ENCODE peak calls at places on chromosome 18, in eight cellular contexts. One of them, this sample, is unnamed.

GRCh38 chr18:9861933-9862332 is 23.8 kb upstream of the TXNDC2 start:
- ATAC-seq in left colon: no peak
- ATAC-seq in Right ventricle myocardium superior: no peak
- ATAC-seq in CD8-positive, alpha-beta T cell: no peak
- ATAC-seq in HCT116: no peak
- ATAC-seq in effector memory CD8-positive, alpha-beta T cell: no peak
- ATAC-seq in GM12878: peak
- ATAC-seq in natural killer cell: no peak
- ATAC-seq in this sample: no peak

GRCh38 chr18:23618862-23619387 is 32.6 kb upstream of the NPC1 start:
- ATAC-seq in left colon: peak
- ATAC-seq in GM12878: peak
- ATAC-seq in CD8-positive, alpha-beta T cell: no peak
- ATAC-seq in HCT116: no peak
- ATAC-seq in natural killer cell: peak
- ATAC-seq in Right ventricle myocardium superior: peak
- ATAC-seq in effector memory CD8-positive, alpha-beta T cell: peak
- ATAC-seq in this sample: peak

GRCh38 chr18:10518595-10519273 is 7.1 kb upstream of the NAPG start:
- ATAC-seq in GM12878: peak
- ATAC-seq in Right ventricle myocardium superior: peak
- ATAC-seq in left colon: no peak
- ATAC-seq in effector memory CD8-positive, alpha-beta T cell: no peak
- ATAC-seq in HCT116: no peak
- ATAC-seq in natural killer cell: no peak
- ATAC-seq in CD8-positive, alpha-beta T cell: no peak
- ATAC-seq in this sample: no peak

GRCh38 chr18:58520964-58521363 is 107.9 kb downstream of the ALPK2 start:
- ATAC-seq in Right ventricle myocardium superior: no peak
- ATAC-seq in GM12878: peak
- ATAC-seq in CD8-positive, alpha-beta T cell: no peak
- ATAC-seq in effector memory CD8-positive, alpha-beta T cell: no peak
- ATAC-seq in HCT116: no peak
- ATAC-seq in natural killer cell: no peak
- ATAC-seq in left colon: no peak
- ATAC-seq in this sample: peak

GRCh38 chr18:58993260-58993659 is 128.6 kb downstream of the ZNF532 start:
- ATAC-seq in effector memory CD8-positive, alpha-beta T cell: no peak
- ATAC-seq in natural killer cell: no peak
- ATAC-seq in left colon: no peak
- ATAC-seq in CD8-positive, alpha-beta T cell: no peak
- ATAC-seq in HCT116: no peak
- ATAC-seq in Right ventricle myocardium superior: no peak
- ATAC-seq in GM12878: no peak
- ATAC-seq in this sample: no peak

GRCh38 chr18:73848656-73849055 is 299.0 kb downstream of the FBXO15 start:
- ATAC-seq in CD8-positive, alpha-beta T cell: no peak
- ATAC-seq in GM12878: no peak
- ATAC-seq in left colon: no peak
- ATAC-seq in effector memory CD8-positive, alpha-beta T cell: no peak
- ATAC-seq in natural killer cell: no peak
- ATAC-seq in HCT116: no peak
- ATAC-seq in Right ventricle myocardium superior: no peak
- ATAC-seq in this sample: no peak

GRCh38 chr18:48123324-48123723 is 192.9 kb upstream of the SMAD2 start:
- ATAC-seq in left colon: peak
- ATAC-seq in CD8-positive, alpha-beta T cell: no peak
- ATAC-seq in effector memory CD8-positive, alpha-beta T cell: no peak
- ATAC-seq in GM12878: no peak
- ATAC-seq in HCT116: no peak
- ATAC-seq in Right ventricle myocardium superior: no peak
- ATAC-seq in natural killer cell: no peak
- ATAC-seq in this sample: peak

GRCh38 chr18:31611511-31611910 is 19.8 kb downstream of the TTR start:
- ATAC-seq in effector memory CD8-positive, alpha-beta T cell: no peak
- ATAC-seq in CD8-positive, alpha-beta T cell: no peak
- ATAC-seq in Right ventricle myocardium superior: peak
- ATAC-seq in left colon: no peak
- ATAC-seq in HCT116: no peak
- ATAC-seq in GM12878: no peak
- ATAC-seq in natural killer cell: no peak
- ATAC-seq in this sample: no peak

GRCh38 chr18:57107141-57107832 is 39.6 kb upstream of the BOD1L2 start:
- ATAC-seq in effector memory CD8-positive, alpha-beta T cell: no peak
- ATAC-seq in Right ventricle myocardium superior: peak
- ATAC-seq in CD8-positive, alpha-beta T cell: no peak
- ATAC-seq in natural killer cell: no peak
- ATAC-seq in left colon: no peak
- ATAC-seq in GM12878: peak
- ATAC-seq in HCT116: no peak
- ATAC-seq in this sample: no peak

GRCh38 chr18:64966667-64967066 is 784.1 kb upstream of the CDH7 start:
- ATAC-seq in CD8-positive, alpha-beta T cell: no peak
- ATAC-seq in effector memory CD8-positive, alpha-beta T cell: no peak
- ATAC-seq in Right ventricle myocardium superior: peak
- ATAC-seq in HCT116: no peak
- ATAC-seq in GM12878: no peak
- ATAC-seq in left colon: peak
- ATAC-seq in natural killer cell: no peak
- ATAC-seq in this sample: no peak

GRCh38 chr18:35470440-35470839 is 27.3 kb downstream of the INO80C start:
- ATAC-seq in CD8-positive, alpha-beta T cell: no peak
- ATAC-seq in Right ventricle myocardium superior: no peak
- ATAC-seq in natural killer cell: no peak
- ATAC-seq in GM12878: no peak
- ATAC-seq in effector memory CD8-positive, alpha-beta T cell: no peak
- ATAC-seq in left colon: no peak
- ATAC-seq in HCT116: no peak
- ATAC-seq in this sample: peak

GRCh38 chr18:79517322-79517721 is 121.6 kb downstream of the NFATC1 start:
- ATAC-seq in left colon: no peak
- ATAC-seq in CD8-positive, alpha-beta T cell: peak
- ATAC-seq in GM12878: no peak
- ATAC-seq in effector memory CD8-positive, alpha-beta T cell: peak
- ATAC-seq in natural killer cell: no peak
- ATAC-seq in HCT116: no peak
- ATAC-seq in Right ventricle myocardium superior: no peak
- ATAC-seq in this sample: no peak

GRCh38 chr18:57737661-57738060 is 65.5 kb downstream of the ATP8B1 start:
- ATAC-seq in natural killer cell: no peak
- ATAC-seq in left colon: peak
- ATAC-seq in HCT116: no peak
- ATAC-seq in GM12878: no peak
- ATAC-seq in effector memory CD8-positive, alpha-beta T cell: no peak
- ATAC-seq in Right ventricle myocardium superior: peak
- ATAC-seq in CD8-positive, alpha-beta T cell: no peak
- ATAC-seq in this sample: peak

GRCh38 chr18:51006061-51006818 is 23.8 kb upstream of the SMAD4 start:
- ATAC-seq in HCT116: no peak
- ATAC-seq in Right ventricle myocardium superior: peak
- ATAC-seq in CD8-positive, alpha-beta T cell: no peak
- ATAC-seq in GM12878: no peak
- ATAC-seq in effector memory CD8-positive, alpha-beta T cell: no peak
- ATAC-seq in natural killer cell: no peak
- ATAC-seq in left colon: no peak
- ATAC-seq in this sample: no peak

GRCh38 chr18:55088000-55088401 is 128.7 kb upstream of the CCDC68 start:
- ATAC-seq in HCT116: no peak
- ATAC-seq in GM12878: peak
- ATAC-seq in natural killer cell: no peak
- ATAC-seq in CD8-positive, alpha-beta T cell: no peak
- ATAC-seq in left colon: peak
- ATAC-seq in effector memory CD8-positive, alpha-beta T cell: no peak
- ATAC-seq in Right ventricle myocardium superior: no peak
- ATAC-seq in this sample: no peak

GRCh38 chr18:4125939-4126250 is 329.2 kb downstream of the DLGAP1 start:
- ATAC-seq in natural killer cell: no peak
- ATAC-seq in left colon: no peak
- ATAC-seq in HCT116: no peak
- ATAC-seq in Right ventricle myocardium superior: no peak
- ATAC-seq in GM12878: peak
- ATAC-seq in effector memory CD8-positive, alpha-beta T cell: no peak
- ATAC-seq in CD8-positive, alpha-beta T cell: no peak
- ATAC-seq in this sample: no peak

GRCh38 chr18:10406172-10406663 is 48.2 kb upstream of the APCDD1 start:
- ATAC-seq in CD8-positive, alpha-beta T cell: no peak
- ATAC-seq in natural killer cell: no peak
- ATAC-seq in Right ventricle myocardium superior: peak
- ATAC-seq in effector memory CD8-positive, alpha-beta T cell: no peak
- ATAC-seq in left colon: no peak
- ATAC-seq in HCT116: no peak
- ATAC-seq in GM12878: no peak
- ATAC-seq in this sample: no peak

GRCh38 chr18:38241216-38241615 is 675.6 kb upstream of the CELF4 start:
- ATAC-seq in CD8-positive, alpha-beta T cell: no peak
- ATAC-seq in GM12878: no peak
- ATAC-seq in HCT116: no peak
- ATAC-seq in Right ventricle myocardium superior: no peak
- ATAC-seq in effector memory CD8-positive, alpha-beta T cell: no peak
- ATAC-seq in left colon: no peak
- ATAC-seq in natural killer cell: no peak
- ATAC-seq in this sample: no peak

GRCh38 chr18:10123006-10123950 is 209.5 kb downstream of the VAPA start:
- ATAC-seq in HCT116: no peak
- ATAC-seq in effector memory CD8-positive, alpha-beta T cell: no peak
- ATAC-seq in CD8-positive, alpha-beta T cell: no peak
- ATAC-seq in left colon: peak
- ATAC-seq in GM12878: no peak
- ATAC-seq in natural killer cell: no peak
- ATAC-seq in Right ventricle myocardium superior: no peak
- ATAC-seq in this sample: peak

GRCh38 chr18:45324489-45325111 is 290.7 kb upstream of the SLC14A2 start:
- ATAC-seq in left colon: no peak
- ATAC-seq in HCT116: no peak
- ATAC-seq in Right ventricle myocardium superior: peak
- ATAC-seq in effector memory CD8-positive, alpha-beta T cell: no peak
- ATAC-seq in GM12878: no peak
- ATAC-seq in CD8-positive, alpha-beta T cell: no peak
- ATAC-seq in natural killer cell: no peak
- ATAC-seq in this sample: no peak

GRCh38 chr18:74728586-74728985 is 130.9 kb downstream of the ZNF407 start:
- ATAC-seq in HCT116: no peak
- ATAC-seq in Right ventricle myocardium superior: no peak
- ATAC-seq in left colon: no peak
- ATAC-seq in GM12878: no peak
- ATAC-seq in CD8-positive, alpha-beta T cell: no peak
- ATAC-seq in effector memory CD8-positive, alpha-beta T cell: no peak
- ATAC-seq in natural killer cell: no peak
- ATAC-seq in this sample: no peak

GRCh38 chr18:51603111-51603510 is 405.6 kb upstream of the MEX3C start:
- ATAC-seq in GM12878: no peak
- ATAC-seq in effector memory CD8-positive, alpha-beta T cell: no peak
- ATAC-seq in CD8-positive, alpha-beta T cell: no peak
- ATAC-seq in left colon: no peak
- ATAC-seq in Right ventricle myocardium superior: no peak
- ATAC-seq in natural killer cell: no peak
- ATAC-seq in HCT116: no peak
- ATAC-seq in this sample: no peak

GRCh38 chr18:39835303-39836030 is 2119.6 kb upstream of the PIK3C3 start:
- ATAC-seq in natural killer cell: no peak
- ATAC-seq in CD8-positive, alpha-beta T cell: no peak
- ATAC-seq in GM12878: no peak
- ATAC-seq in HCT116: peak
- ATAC-seq in effector memory CD8-positive, alpha-beta T cell: no peak
- ATAC-seq in Right ventricle myocardium superior: no peak
- ATAC-seq in left colon: no peak
- ATAC-seq in this sample: no peak

GRCh38 chr18:70245941-70246537 is 40.6 kb upstream of the RTTN start:
- ATAC-seq in effector memory CD8-positive, alpha-beta T cell: no peak
- ATAC-seq in Right ventricle myocardium superior: peak
- ATAC-seq in HCT116: no peak
- ATAC-seq in CD8-positive, alpha-beta T cell: no peak
- ATAC-seq in left colon: no peak
- ATAC-seq in natural killer cell: no peak
- ATAC-seq in GM12878: no peak
- ATAC-seq in this sample: no peak

GRCh38 chr18:46563317-46563716 is 93.7 kb downstream of the LOXHD1 start:
- ATAC-seq in HCT116: no peak
- ATAC-seq in CD8-positive, alpha-beta T cell: no peak
- ATAC-seq in GM12878: no peak
- ATAC-seq in left colon: no peak
- ATAC-seq in Right ventricle myocardium superior: no peak
- ATAC-seq in effector memory CD8-positive, alpha-beta T cell: no peak
- ATAC-seq in natural killer cell: no peak
- ATAC-seq in this sample: no peak

GRCh38 chr18:50268022-50268747 is 1.9 kb upstream of the CFAP53 start:
- ATAC-seq in GM12878: peak
- ATAC-seq in Right ventricle myocardium superior: peak
- ATAC-seq in natural killer cell: peak
- ATAC-seq in effector memory CD8-positive, alpha-beta T cell: peak
- ATAC-seq in CD8-positive, alpha-beta T cell: peak
- ATAC-seq in left colon: peak
- ATAC-seq in HCT116: peak
- ATAC-seq in this sample: peak

GRCh38 chr18:3093624-3094354 is 80.8 kb upstream of the LPIN2 start:
- ATAC-seq in left colon: peak
- ATAC-seq in GM12878: no peak
- ATAC-seq in HCT116: no peak
- ATAC-seq in Right ventricle myocardium superior: peak
- ATAC-seq in CD8-positive, alpha-beta T cell: no peak
- ATAC-seq in natural killer cell: no peak
- ATAC-seq in effector memory CD8-positive, alpha-beta T cell: no peak
- ATAC-seq in this sample: no peak

GRCh38 chr18:24875286-24875685 is 414.8 kb downstream of the HRH4 start:
- ATAC-seq in HCT116: no peak
- ATAC-seq in Right ventricle myocardium superior: no peak
- ATAC-seq in CD8-positive, alpha-beta T cell: no peak
- ATAC-seq in GM12878: no peak
- ATAC-seq in left colon: peak
- ATAC-seq in effector memory CD8-positive, alpha-beta T cell: no peak
- ATAC-seq in natural killer cell: no peak
- ATAC-seq in this sample: no peak

GRCh38 chr18:3454365-3455089 is 4.6 kb downstream of the TGIF1 start:
- ATAC-seq in HCT116: no peak
- ATAC-seq in natural killer cell: no peak
- ATAC-seq in left colon: no peak
- ATAC-seq in effector memory CD8-positive, alpha-beta T cell: no peak
- ATAC-seq in GM12878: no peak
- ATAC-seq in Right ventricle myocardium superior: no peak
- ATAC-seq in CD8-positive, alpha-beta T cell: no peak
- ATAC-seq in this sample: no peak